ENCODE peak calls at places on chromosome 15, in nine cellular contexts. W is body of pancreas; E is SW 1271; H is adrenal gland; V is kidney glomerular epithelial cell; R is G401; X is naive thymus-derived CD8-positive, alpha-beta T cell; O is foreskin fibroblast; B is germinal center. I is an unnamed sample.

GRCh38 chr15:40471778-40472130 is 970 bp downstream of the CHST14 start:
- DNase-seq in E (no peak), O (peak), W (peak), H (no peak), R (peak), B (peak), V (peak), X (no peak), I (no peak)

GRCh38 chr15:77541421-77542181 is 91.1 kb downstream of the LINGO1 start:
- DNase-seq in H (no peak), W (no peak), X (no peak), O (peak), E (no peak), B (no peak), V (no peak), R (peak), I (no peak)

GRCh38 chr15:60591491-60592385 is 112.8 kb upstream of the ICE2 start:
- DNase-seq in V (no peak), R (no peak), H (peak), O (peak), E (peak), X (peak), W (peak), B (peak), I (peak)

GRCh38 chr15:28179270-28179669 is 80.2 kb upstream of the OCA2 start:
- DNase-seq in V (no peak), W (no peak), O (no peak), R (no peak), E (no peak), H (no peak), X (no peak), B (no peak), I (no peak)

GRCh38 chr15:32053717-32054116 is 23.4 kb downstream of the CHRNA7 start:
- DNase-seq in W (no peak), E (no peak), O (no peak), B (no peak), V (no peak), H (no peak), X (no peak), R (no peak), I (no peak)

GRCh38 chr15:61411941-61412510 is 182.9 kb upstream of the RORA start:
- DNase-seq in B (no peak), X (no peak), O (peak), V (no peak), R (no peak), H (no peak), W (no peak), E (no peak), I (no peak)

GRCh38 chr15:95793226-95793625 is 537.3 kb upstream of the NR2F2 start:
- DNase-seq in B (no peak), V (no peak), O (peak), H (no peak), R (no peak), W (no peak), X (no peak), E (no peak), I (no peak)

GRCh38 chr15:27993996-27994775 is 104.9 kb downstream of the OCA2 start:
- DNase-seq in X (no peak), O (no peak), V (no peak), E (no peak), R (peak), W (no peak), B (no peak), H (no peak), I (no peak)

GRCh38 chr15:68427366-68427765 is 4.6 kb downstream of the ITGA11 start:
- DNase-seq in W (no peak), E (no peak), V (peak), X (no peak), H (no peak), R (no peak), O (no peak), B (no peak), I (no peak)

GRCh38 chr15:71634820-71635219 is 175.5 kb upstream of the NR2E3 start:
- DNase-seq in B (no peak), H (no peak), V (no peak), R (no peak), E (no peak), X (no peak), O (peak), W (no peak), I (no peak)

GRCh38 chr15:41881925-41882688 is 11.7 kb downstream of the SPTBN5 start:
- DNase-seq in B (no peak), E (no peak), H (no peak), X (no peak), W (peak), V (no peak), R (peak), O (peak), I (peak)

GRCh38 chr15:44584162-44584749 is 47.3 kb downstream of the EIF3J start:
- DNase-seq in H (no peak), B (peak), X (peak), O (peak), R (peak), E (peak), W (peak), V (no peak), I (peak)

GRCh38 chr15:23690450-23690852 is 3.3 kb upstream of the NDN start:
- DNase-seq in B (no peak), H (peak), V (no peak), O (peak), W (peak), R (peak), X (no peak), E (no peak), I (peak)

GRCh38 chr15:74365619-74366445 is 1.6 kb downstream of the CYP11A1 start:
- DNase-seq in X (no peak), B (no peak), O (peak), W (no peak), E (peak), H (peak), R (peak), V (peak), I (peak)

GRCh38 chr15:52382647-52383046 is 87.0 kb upstream of the MYO5C start:
- DNase-seq in H (no peak), W (no peak), R (no peak), O (no peak), V (no peak), E (no peak), B (no peak), X (no peak), I (no peak)

GRCh38 chr15:57323806-57324589 is 52.3 kb upstream of the CGNL1 start:
- DNase-seq in V (peak), R (no peak), X (no peak), B (peak), W (no peak), O (peak), E (no peak), H (peak), I (no peak)

GRCh38 chr15:73856458-73857192 is 16.7 kb upstream of the TBC1D21 start:
- DNase-seq in B (no peak), O (no peak), X (no peak), E (no peak), H (no peak), R (no peak), V (no peak), W (peak), I (no peak)

GRCh38 chr15:35657679-35658201 is 111.8 kb upstream of the DPH6 start:
- DNase-seq in W (no peak), V (no peak), E (no peak), H (no peak), O (peak), X (no peak), B (no peak), R (no peak), I (no peak)

GRCh38 chr15:78628227-78628626 is 7.4 kb upstream of the CHRNA3 start:
- DNase-seq in E (no peak), X (no peak), R (no peak), O (no peak), V (no peak), W (no peak), B (no peak), H (peak), I (no peak)

GRCh38 chr15:85463273-85463937 is 83.0 kb downstream of the AKAP13 start:
- DNase-seq in E (no peak), W (no peak), O (no peak), H (no peak), X (no peak), B (no peak), V (no peak), R (no peak), I (no peak)

GRCh38 chr15:47027322-47027946 is 689.9 kb upstream of the SEMA6D start:
- DNase-seq in B (no peak), X (no peak), E (peak), O (no peak), W (no peak), R (peak), V (no peak), H (no peak), I (no peak)

GRCh38 chr15:35427091-35427490 is 118.9 kb downstream of the DPH6 start:
- DNase-seq in B (no peak), X (no peak), H (no peak), E (peak), O (peak), R (peak), V (peak), W (no peak), I (no peak)

GRCh38 chr15:77187751-77188464 is 117.0 kb upstream of the TSPAN3 start:
- DNase-seq in V (no peak), X (no peak), E (no peak), R (peak), H (peak), O (peak), W (no peak), B (peak), I (no peak)

GRCh38 chr15:85831415-85832113 is 36.8 kb upstream of the KLHL25 start:
- DNase-seq in O (peak), B (no peak), W (peak), E (peak), V (no peak), R (peak), H (peak), X (peak), I (peak)

GRCh38 chr15:33448961-33449611 is 138.3 kb downstream of the RYR3 start:
- DNase-seq in W (peak), H (no peak), V (peak), B (no peak), R (no peak), O (no peak), X (no peak), E (no peak), I (no peak)

GRCh38 chr15:77162872-77163633 is 92.1 kb upstream of the TSPAN3 start:
- DNase-seq in B (no peak), E (no peak), H (no peak), X (no peak), V (no peak), R (no peak), W (no peak), O (no peak), I (no peak)

GRCh38 chr15:20358066-20358780 is 183.4 kb downstream of the GOLGA6L6 start:
- DNase-seq in W (peak), H (no peak), E (no peak), R (peak), X (no peak), V (no peak), B (no peak), O (no peak), I (no peak)

GRCh38 chr15:55481842-55482241 is 26.2 kb downstream of the DNAAF4 start:
- DNase-seq in H (no peak), V (no peak), X (no peak), B (no peak), R (no peak), W (no peak), O (no peak), E (no peak), I (no peak)

GRCh38 chr15:97084650-97085049 is 754.1 kb downstream of the NR2F2 start:
- DNase-seq in V (peak), O (no peak), W (no peak), X (no peak), B (no peak), E (peak), R (no peak), H (no peak), I (no peak)